ENCODE peak calls at places on chromosomes 3 and 15, in eight cellular contexts. R, I, E, Q, S, C, D and V are unnamed samples.
A peak's percentile ranks its signal among the peaks of the same experiment; 100 is the strongest.

GRCh38 chr3:14602804-14603644 is 48.5 kb upstream of the CCDC174 start:
- DNase-seq in R (no peak), I (no peak), E (no peak), Q (no peak), S (peak; percentile 14), C (no peak), D (no peak), V (no peak)

GRCh38 chr3:187875868-187876267 is 130.6 kb upstream of the BCL6 start:
- DNase-seq in R (no peak), I (no peak), E (no peak), Q (no peak), S (no peak), C (no peak), D (no peak), V (no peak)

GRCh38 chr3:71258526-71258925 is 325.0 kb downstream of the FOXP1 start:
- DNase-seq in R (no peak), I (no peak), E (peak; percentile 64), Q (no peak), S (no peak), C (no peak), D (peak; percentile 52), V (peak; percentile 69)

GRCh38 chr3:73493543-73494314 is 131.0 kb downstream of the PDZRN3 start:
- DNase-seq in R (no peak), I (no peak), E (peak; percentile 79), Q (no peak), S (no peak), C (peak; percentile 43), D (peak; percentile 79), V (peak; percentile 61)

GRCh38 chr15:72451224-72451623 is 22.9 kb upstream of the ARIH1 start:
- DNase-seq in R (no peak), I (no peak), E (no peak), Q (no peak), S (no peak), C (no peak), D (no peak), V (no peak)

GRCh38 chr3:30222436-30222835 is 384.0 kb upstream of the TGFBR2 start:
- DNase-seq in R (no peak), I (no peak), E (no peak), Q (no peak), S (no peak), C (no peak), D (peak; percentile 58), V (no peak)

GRCh38 chr3:61667417-61668213 is 106.2 kb downstream of the PTPRG start:
- DNase-seq in R (no peak), I (no peak), E (peak; percentile 48), Q (no peak), S (peak; percentile 85), C (no peak), D (peak; percentile 59), V (peak; percentile 41)

GRCh38 chr3:148090156-148090555 is 607.5 kb upstream of the AGTR1 start:
- DNase-seq in R (no peak), I (no peak), E (no peak), Q (no peak), S (no peak), C (no peak), D (no peak), V (no peak)

GRCh38 chr3:188278717-188279324 is 124.9 kb downstream of the LPP start:
- DNase-seq in R (no peak), I (no peak), E (no peak), Q (no peak), S (no peak), C (no peak), D (no peak), V (no peak)

GRCh38 chr3:47542614-47543173 is 29.2 kb upstream of the ELP6 start:
- DNase-seq in R (no peak), I (no peak), E (peak; percentile 19), Q (no peak), S (no peak), C (no peak), D (peak; percentile 61), V (peak; percentile 11)

GRCh38 chr15:25690673-25691543 is 172.2 kb downstream of the ATP10A start:
- DNase-seq in R (peak; percentile 60), I (peak; percentile 58), E (peak; percentile 53), Q (no peak), S (no peak), C (peak; percentile 6), D (peak; percentile 78), V (peak; percentile 59)

GRCh38 chr3:24088782-24089181 is 143.7 kb downstream of the NR1D2 start:
- DNase-seq in R (no peak), I (no peak), E (peak; percentile 68), Q (peak; percentile 28), S (peak; percentile 8), C (no peak), D (peak; percentile 48), V (peak; percentile 46)

GRCh38 chr15:56385908-56386307 is 20.7 kb downstream of the TEX9 start:
- DNase-seq in R (no peak), I (no peak), E (no peak), Q (no peak), S (no peak), C (no peak), D (no peak), V (no peak)

GRCh38 chr3:115040673-115041286 is 106.3 kb downstream of the ZBTB20 start:
- DNase-seq in R (no peak), I (no peak), E (peak; percentile 72), Q (peak; percentile 16), S (peak; percentile 44), C (no peak), D (peak; percentile 75), V (peak; percentile 71)

GRCh38 chr3:128849776-128850542 is 29.5 kb upstream of the ACAD9 start:
- DNase-seq in R (no peak), I (no peak), E (peak; percentile 26), Q (no peak), S (no peak), C (no peak), D (peak; percentile 46), V (peak; percentile 15)

GRCh38 chr3:128714887-128715496 is 11.0 kb upstream of the RAB7A start:
- DNase-seq in R (no peak), I (no peak), E (no peak), Q (no peak), S (no peak), C (no peak), D (no peak), V (no peak)

GRCh38 chr15:90959894-90960293 is 5.2 kb downstream of the RCCD1 start:
- DNase-seq in R (no peak), I (no peak), E (peak; percentile 46), Q (no peak), S (no peak), C (no peak), D (peak; percentile 83), V (peak; percentile 21)

GRCh38 chr3:192481638-192482037 is 245.7 kb downstream of the FGF12 start:
- DNase-seq in R (no peak), I (no peak), E (peak; percentile 84), Q (no peak), S (no peak), C (no peak), D (no peak), V (peak; percentile 77)

GRCh38 chr3:112302061-112302830 is 8.2 kb upstream of the SLC9C1 start:
- DNase-seq in R (no peak), I (no peak), E (peak; percentile 74), Q (no peak), S (no peak), C (no peak), D (peak; percentile 6), V (peak; percentile 67)

GRCh38 chr3:116663161-116663885 is 46.3 kb upstream of the TUSC7 start:
- DNase-seq in R (no peak), I (no peak), E (no peak), Q (no peak), S (no peak), C (no peak), D (no peak), V (no peak)

GRCh38 chr3:195438371-195438770 is 4.4 kb downstream of the ACAP2 start:
- DNase-seq in R (no peak), I (no peak), E (no peak), Q (peak; percentile 68), S (peak; percentile 80), C (no peak), D (no peak), V (no peak)

GRCh38 chr3:69665026-69665739 is 74.1 kb upstream of the MITF start:
- DNase-seq in R (no peak), I (no peak), E (peak; percentile 52), Q (no peak), S (peak; percentile 59), C (no peak), D (no peak), V (peak; percentile 46)

GRCh38 chr3:131107637-131108433 is 81.2 kb downstream of the NEK11 start:
- DNase-seq in R (no peak), I (no peak), E (no peak), Q (no peak), S (no peak), C (no peak), D (peak; percentile 30), V (peak; percentile 28)

GRCh38 chr3:115725800-115726199 is 102.5 kb downstream of the GAP43 start:
- DNase-seq in R (no peak), I (no peak), E (no peak), Q (no peak), S (no peak), C (no peak), D (no peak), V (no peak)

GRCh38 chr3:138348107-138348949 is at the start of gene MRAS:
- DNase-seq in R (no peak), I (peak; percentile 57), E (peak; percentile 86), Q (peak; percentile 57), S (peak; percentile 34), C (peak; percentile 73), D (peak; percentile 91), V (peak; percentile 84)

GRCh38 chr3:71127463-71128243 is 455.9 kb downstream of the FOXP1 start:
- DNase-seq in R (no peak), I (no peak), E (peak; percentile 68), Q (no peak), S (peak; percentile 49), C (peak; percentile 48), D (no peak), V (peak; percentile 67)

GRCh38 chr3:146813496-146813895 is 208.3 kb upstream of the PLSCR5 start:
- DNase-seq in R (no peak), I (no peak), E (no peak), Q (no peak), S (no peak), C (no peak), D (peak; percentile 55), V (no peak)

GRCh38 chr15:62254137-62254934 is 89.3 kb upstream of the C2CD4B start:
- DNase-seq in R (no peak), I (peak; percentile 10), E (peak; percentile 79), Q (peak; percentile 49), S (peak; percentile 62), C (peak; percentile 14), D (peak; percentile 62), V (peak; percentile 80)

GRCh38 chr3:41350441-41350840 is 151.1 kb downstream of the CTNNB1 start:
- DNase-seq in R (no peak), I (no peak), E (peak; percentile 8), Q (no peak), S (no peak), C (no peak), D (no peak), V (peak; percentile 10)

GRCh38 chr15:101490922-101491738 is 1.6 kb upstream of the PCSK6 start:
- DNase-seq in R (no peak), I (no peak), E (no peak), Q (no peak), S (no peak), C (no peak), D (no peak), V (no peak)

GRCh38 chr15:69225355-69226027 is 65.1 kb downstream of the GLCE start:
- DNase-seq in R (no peak), I (no peak), E (peak; percentile 71), Q (peak; percentile 26), S (peak; percentile 51), C (peak; percentile 19), D (peak; percentile 50), V (peak; percentile 72)